ENCODE peak calls at places on chromosomes 6 and 20, in four cellular contexts. Q is neural progenitor cell, O is mammary epithelial cell, G is GM23338. F is an unnamed sample.

GRCh38 chr6:112735129-112735528 is 388.0 kb downstream of the RFPL4B start:
- DNase-seq in Q (no peak), O (no peak), G (no peak), F (no peak)

GRCh38 chr6:146701632-146702031 is 102.9 kb downstream of the ADGB start:
- DNase-seq in Q (no peak), O (no peak), G (no peak), F (no peak)

GRCh38 chr20:3613821-3614440 is 49.3 kb downstream of the GFRA4 start:
- DNase-seq in Q (peak; percentile 7), O (no peak), G (no peak), F (no peak)

GRCh38 chr6:106253194-106253593 is 72.4 kb downstream of the ATG5 start:
- DNase-seq in Q (no peak), O (peak; percentile 85), G (no peak), F (no peak)

GRCh38 chr6:163750436-163751031 is 336.0 kb downstream of the QKI start:
- DNase-seq in Q (no peak), O (peak; percentile 7), G (no peak), F (no peak)

GRCh38 chr6:48111575-48111974 is 578 bp upstream of the PTCHD4 start:
- DNase-seq in Q (peak; percentile 13), O (no peak), G (peak; percentile 16), F (no peak)

GRCh38 chr6:69027861-69028260 is 392.8 kb downstream of the ADGRB3 start:
- DNase-seq in Q (no peak), O (no peak), G (no peak), F (no peak)

GRCh38 chr20:43571310-43571709 is 12.5 kb downstream of the SGK2 start:
- DNase-seq in Q (no peak), O (no peak), G (no peak), F (no peak)

GRCh38 chr6:170448745-170449144 is 104.4 kb downstream of the PSMB1 start:
- DNase-seq in Q (no peak), O (no peak), G (no peak), F (no peak)

GRCh38 chr20:50303573-50304500 is 113.2 kb downstream of the CEBPB start:
- DNase-seq in Q (no peak), O (no peak), G (no peak), F (peak; percentile 56)

GRCh38 chr6:133757330-133757729 is 131.6 kb upstream of the TCF21 start:
- DNase-seq in Q (no peak), O (no peak), G (no peak), F (no peak)

GRCh38 chr6:89986650-89987074 is 92.4 kb downstream of the GJA10 start:
- DNase-seq in Q (peak; percentile 45), O (no peak), G (no peak), F (peak; percentile 84)

GRCh38 chr20:50655325-50655880 is 35.9 kb downstream of the RIPOR3 start:
- DNase-seq in Q (peak; percentile 46), O (no peak), G (no peak), F (peak; percentile 72)

GRCh38 chr20:40966516-40967185 is 62.0 kb upstream of the TOP1 start:
- DNase-seq in Q (no peak), O (no peak), G (no peak), F (no peak)

GRCh38 chr6:38801305-38801704 is 86.2 kb downstream of the DNAH8 start:
- DNase-seq in Q (no peak), O (no peak), G (no peak), F (no peak)

GRCh38 chr6:136607204-136607931 is 57.1 kb upstream of the MAP7 start:
- DNase-seq in Q (no peak), O (peak; percentile 33), G (no peak), F (no peak)

GRCh38 chr6:139376054-139376355 is 1.6 kb upstream of the CITED2 start:
- DNase-seq in Q (no peak), O (no peak), G (no peak), F (no peak)

GRCh38 chr6:136424450-136424849 is 125.8 kb downstream of the MAP7 start:
- DNase-seq in Q (no peak), O (no peak), G (no peak), F (no peak)

GRCh38 chr6:38725414-38726183 is 10.5 kb downstream of the DNAH8 start:
- DNase-seq in Q (no peak), O (peak; percentile 17), G (peak; percentile 15), F (no peak)

GRCh38 chr6:139521338-139521737 is 146.9 kb upstream of the CITED2 start:
- DNase-seq in Q (no peak), O (no peak), G (no peak), F (no peak)

GRCh38 chr6:40754481-40755045 is 167.4 kb upstream of the LRFN2 start:
- DNase-seq in Q (peak; percentile 21), O (no peak), G (peak; percentile 53), F (no peak)

GRCh38 chr6:33018904-33019303 is 9.5 kb upstream of the HLA-DOA start:
- DNase-seq in Q (no peak), O (no peak), G (peak; percentile 6), F (no peak)

GRCh38 chr6:21679761-21680265 is 86.3 kb downstream of the SOX4 start:
- DNase-seq in Q (no peak), O (peak; percentile 73), G (no peak), F (no peak)

GRCh38 chr6:150766201-150766997 is 99.1 kb upstream of the MTHFD1L start:
- DNase-seq in Q (peak; percentile 38), O (no peak), G (no peak), F (peak; percentile 64)

GRCh38 chr6:116170358-116171057 is 44.6 kb upstream of the COL10A1 start:
- DNase-seq in Q (no peak), O (no peak), G (no peak), F (no peak)

GRCh38 chr6:167552961-167553360 is 228.1 kb downstream of the TTLL2 start:
- DNase-seq in Q (no peak), O (no peak), G (no peak), F (no peak)

GRCh38 chr6:82298012-82298411 is 50.5 kb upstream of the IBTK start:
- DNase-seq in Q (no peak), O (peak; percentile 82), G (no peak), F (no peak)

GRCh38 chr20:6920991-6921613 is 153.6 kb downstream of the BMP2 start:
- DNase-seq in Q (no peak), O (peak; percentile 62), G (no peak), F (no peak)

GRCh38 chr6:42507901-42508300 is 55.9 kb upstream of the UBR2 start:
- DNase-seq in Q (no peak), O (no peak), G (no peak), F (no peak)

GRCh38 chr20:8244637-8245036 is 112.6 kb downstream of the PLCB1 start:
- DNase-seq in Q (no peak), O (no peak), G (no peak), F (peak; percentile 10)

GRCh38 chr20:11270566-11270965 is 596.8 kb upstream of the JAG1 start:
- DNase-seq in Q (peak; percentile 21), O (no peak), G (peak; percentile 20), F (no peak)

GRCh38 chr6:45001663-45002062 is 326.5 kb upstream of the RUNX2 start:
- DNase-seq in Q (no peak), O (no peak), G (no peak), F (no peak)

GRCh38 chr20:60584221-60584620 is 626.0 kb downstream of the CDH26 start:
- DNase-seq in Q (no peak), O (peak; percentile 71), G (no peak), F (no peak)

GRCh38 chr6:149170564-149171452 is 146.7 kb upstream of the TAB2 start:
- DNase-seq in Q (no peak), O (no peak), G (no peak), F (peak; percentile 19)

GRCh38 chr6:125175459-125175858 is 21.9 kb downstream of the TPD52L1 start:
- DNase-seq in Q (no peak), O (no peak), G (no peak), F (no peak)
- TF ChIP-seq CTCF in Q (no peak), O (no peak), G (no peak), F (no peak)

DNA sequence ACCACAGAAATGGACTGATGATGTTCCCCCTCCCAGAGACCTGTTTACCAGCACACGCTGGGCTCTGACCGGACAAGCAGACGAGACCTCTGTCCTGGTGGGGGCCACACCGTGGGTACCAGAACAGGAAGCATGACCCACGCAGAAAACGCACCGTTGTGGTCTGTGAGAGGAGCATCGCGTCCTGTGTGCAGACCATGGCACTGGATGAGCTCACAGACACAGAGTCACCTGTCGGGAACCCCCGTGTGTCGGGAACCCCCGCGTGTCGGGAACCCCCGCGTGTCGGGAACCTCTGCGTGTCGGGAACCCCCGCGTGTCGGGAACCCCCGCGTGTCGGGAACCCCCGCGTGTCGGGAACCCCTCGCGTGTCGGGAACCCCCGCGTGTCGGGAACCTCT is 37.4 kb downstream of the MYT1 start:
- DNase-seq in Q (no peak), O (no peak), G (no peak), F (no peak)
- TF ChIP-seq EZH2 in Q (no peak), O (no peak), G (no peak), F (no peak)

GRCh38 chr6:26536571-26537159 is 1.5 kb upstream of the HMGN4 start:
- DNase-seq in Q (peak; percentile 58), O (peak; percentile 26), G (peak; percentile 47), F (peak; percentile 72)

GRCh38 chr6:26537160-26537845 is 863 bp upstream of the HMGN4 start:
- DNase-seq in Q (peak; percentile 91), O (peak; percentile 94), G (peak; percentile 91), F (peak; percentile 96)

GRCh38 chr6:26538936-26539615 is 910 bp downstream of the HMGN4 start:
- DNase-seq in Q (peak; percentile 66), O (no peak), G (no peak), F (no peak)

GRCh38 chr6:26538572-26538902 is 371 bp downstream of the HMGN4 start:
- DNase-seq in Q (peak; percentile 76), O (no peak), G (peak; percentile 68), F (no peak)

DNA sequence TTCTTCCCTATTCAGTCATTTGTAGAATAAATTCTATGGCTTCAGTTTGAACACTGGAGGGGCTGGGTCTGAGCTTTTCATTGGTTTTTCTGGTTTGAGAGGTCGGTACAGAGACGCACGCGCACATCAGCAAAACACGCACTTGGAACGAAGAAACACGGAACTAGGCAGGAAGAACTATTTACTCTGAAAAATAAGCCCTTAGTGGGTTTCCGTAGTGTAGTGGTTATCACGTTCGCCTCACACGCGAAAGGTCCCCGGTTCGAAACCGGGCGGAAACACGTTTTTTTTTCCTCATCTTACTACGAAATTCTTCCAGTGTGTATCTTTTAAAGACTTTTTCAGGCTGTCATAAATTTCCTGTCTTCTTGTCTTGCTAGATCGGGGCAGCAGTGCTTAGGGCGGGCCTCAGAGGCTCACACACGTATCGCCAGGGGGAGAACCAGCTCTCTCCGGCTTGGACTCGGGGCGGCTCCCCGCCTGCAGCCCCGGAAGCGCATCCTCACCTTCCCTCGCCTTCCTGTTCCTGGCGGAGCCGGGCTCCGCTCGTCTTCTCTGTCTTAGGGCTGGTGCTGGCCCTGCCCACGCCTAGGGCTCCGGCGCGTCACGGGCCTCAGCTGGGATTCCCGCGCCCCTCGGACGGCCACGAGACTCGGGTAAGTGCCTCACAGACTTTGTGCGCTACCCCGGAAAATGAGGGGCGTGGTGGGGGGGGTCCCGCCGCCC is at the start of gene HMGN4:
- DNase-seq in Q (peak; percentile 93), O (peak; percentile 92), G (peak; percentile 92), F (peak; percentile 94)
- TF ChIP-seq CTCF in Q (no peak), O (no peak), G (no peak), F (peak; percentile 22)

GRCh38 chr20:21702553-21703467 is 2.7 kb upstream of the PAX1 start:
- DNase-seq in Q (peak; percentile 94), O (peak; percentile 40), G (peak; percentile 91), F (peak; percentile 88)
- TF ChIP-seq EZH2 in Q (peak; percentile 16), O (peak; percentile 57), G (peak; percentile 66), F (no peak)

DNA sequence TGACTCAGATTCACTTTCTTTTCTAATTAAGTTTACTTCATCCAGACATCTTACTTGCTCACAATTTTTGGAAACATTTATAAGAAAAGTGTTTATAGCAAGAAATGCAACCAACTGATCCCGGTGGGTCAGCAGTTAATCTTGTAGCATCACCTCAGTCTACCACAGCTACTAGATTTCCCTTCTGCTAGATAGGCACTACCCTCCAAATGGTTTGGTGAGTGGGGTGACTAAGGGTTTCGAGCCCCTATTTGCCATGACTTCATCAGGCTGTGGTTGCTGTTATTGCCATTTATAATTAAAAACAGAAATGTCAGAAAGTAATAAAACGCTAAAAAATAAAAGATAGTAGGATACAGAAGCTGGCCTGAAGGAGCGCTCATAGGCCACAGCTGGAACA is 930.1 kb upstream of the GJE1 start:
- DNase-seq in Q (no peak), O (no peak), G (no peak), F (no peak)
- TF ChIP-seq CTCF in Q (no peak), O (no peak), G (no peak), F (no peak)

F was measured in A673.